ENCODE peak calls at places on chromosome 1, in six cellular contexts. U is LoVo; T is NB4; H is stimulated activated CD8-positive, alpha-beta memory T cell treated with anti-CD3 and anti-CD28 coated beads, Interleukin-12 subunit alpha, Interleukin-12 subunit beta, amount 100 ng/mL, for 1 hour; R is HS-27A; Z is HFFc6. W is an unnamed sample.

GRCh38 chr1:44138239-44138638 is 3.2 kb downstream of the KLF18 start:
- DNase-seq in U (no peak), T (no peak), H (no peak), R (no peak), Z (no peak), W (no peak)

GRCh38 chr1:240413732-240414131 is 198.2 kb downstream of the GREM2 start:
- DNase-seq in U (no peak), T (no peak), H (no peak), R (no peak), Z (no peak), W (no peak)

GRCh38 chr1:41726899-41727748 is 191.6 kb downstream of the HIVEP3 start:
- DNase-seq in U (no peak), T (peak; percentile 90), H (no peak), R (no peak), Z (no peak), W (peak; percentile 57)

GRCh38 chr1:218380125-218380977 is 35.2 kb downstream of the TGFB2 start:
- DNase-seq in U (peak; percentile 60), T (no peak), H (no peak), R (peak; percentile 73), Z (peak; percentile 65), W (no peak)

GRCh38 chr1:56627636-56628039 is 17.5 kb upstream of the PRKAA2 start:
- DNase-seq in U (no peak), T (no peak), H (no peak), R (no peak), Z (no peak), W (no peak)

GRCh38 chr1:59477286-59477685 is 180.4 kb downstream of the FGGY start:
- DNase-seq in U (peak; percentile 55), T (peak; percentile 90), H (no peak), R (no peak), Z (peak; percentile 76), W (no peak)

GRCh38 chr1:32618673-32619221 is 31.6 kb downstream of the ZBTB8OS start:
- DNase-seq in U (no peak), T (peak; percentile 42), H (no peak), R (no peak), Z (no peak), W (no peak)

GRCh38 chr1:54680387-54680786 is 35.3 kb upstream of the TTC4 start:
- DNase-seq in U (no peak), T (no peak), H (no peak), R (no peak), Z (no peak), W (no peak)

GRCh38 chr1:12040457-12041051 is 21.3 kb downstream of the MIIP start:
- DNase-seq in U (no peak), T (no peak), H (no peak), R (no peak), Z (peak; percentile 68), W (no peak)

GRCh38 chr1:230125633-230126528 is 58.8 kb downstream of the GALNT2 start:
- DNase-seq in U (peak; percentile 50), T (no peak), H (no peak), R (no peak), Z (peak; percentile 34), W (no peak)

GRCh38 chr1:211800925-211801607 is 29.5 kb downstream of the LPGAT1 start:
- DNase-seq in U (no peak), T (no peak), H (no peak), R (no peak), Z (no peak), W (no peak)

GRCh38 chr1:82099170-82099569 is 298.4 kb downstream of the ADGRL2 start:
- DNase-seq in U (no peak), T (no peak), H (no peak), R (no peak), Z (no peak), W (no peak)

GRCh38 chr1:11550664-11551283 is 71.8 kb downstream of the DISP3 start:
- DNase-seq in U (peak; percentile 61), T (peak; percentile 83), H (no peak), R (peak; percentile 26), Z (peak; percentile 50), W (no peak)

GRCh38 chr1:17014671-17015567 is 3.2 kb upstream of the ATP13A2 start:
- DNase-seq in U (no peak), T (no peak), H (no peak), R (no peak), Z (no peak), W (no peak)

GRCh38 chr1:151819227-151819835 is 12.3 kb downstream of the RORC start:
- DNase-seq in U (no peak), T (no peak), H (no peak), R (no peak), Z (no peak), W (no peak)

GRCh38 chr1:28111157-28111556 is 22.7 kb upstream of the EYA3 start:
- DNase-seq in U (no peak), T (peak; percentile 70), H (no peak), R (no peak), Z (no peak), W (no peak)

GRCh38 chr1:160797861-160798273 is 1.9 kb downstream of the LY9 start:
- DNase-seq in U (no peak), T (no peak), H (peak; percentile 33), R (no peak), Z (no peak), W (no peak)

GRCh38 chr1:33429846-33430750 is 797 bp downstream of the PHC2 start:
- DNase-seq in U (peak; percentile 3), T (peak; percentile 41), H (no peak), R (no peak), Z (no peak), W (no peak)

GRCh38 chr1:197799271-197799670 is 24.0 kb upstream of the DENND1B start:
- DNase-seq in U (no peak), T (peak; percentile 69), H (no peak), R (peak; percentile 30), Z (peak; percentile 54), W (no peak)

GRCh38 chr1:176949033-176949662 is 215.4 kb downstream of the ASTN1 start:
- DNase-seq in U (peak; percentile 22), T (peak; percentile 66), H (no peak), R (no peak), Z (no peak), W (no peak)

GRCh38 chr1:3173113-3173745 is 104.2 kb downstream of the PRDM16 start:
- DNase-seq in U (no peak), T (no peak), H (no peak), R (no peak), Z (no peak), W (no peak)

GRCh38 chr1:234957330-234958065 is 171.1 kb downstream of the TOMM20 start:
- DNase-seq in U (peak; percentile 89), T (peak; percentile 88), H (no peak), R (peak; percentile 62), Z (peak; percentile 61), W (no peak)

GRCh38 chr1:41439234-41439633 is 45.2 kb downstream of the EDN2 start:
- DNase-seq in U (no peak), T (no peak), H (no peak), R (no peak), Z (no peak), W (no peak)

GRCh38 chr1:83709662-83710061 is 289.3 kb downstream of the TTLL7 start:
- DNase-seq in U (no peak), T (no peak), H (no peak), R (no peak), Z (no peak), W (no peak)

GRCh38 chr1:159197767-159198557 is 6.7 kb upstream of the ACKR1 start:
- DNase-seq in U (peak; percentile 59), T (peak; percentile 66), H (peak; percentile 6), R (peak; percentile 31), Z (peak; percentile 77), W (peak; percentile 55)

GRCh38 chr1:179229214-179230140 is at the start of gene ABL2:
- DNase-seq in U (peak; percentile 41), T (peak; percentile 60), H (peak; percentile 35), R (no peak), Z (peak; percentile 5), W (no peak)

GRCh38 chr1:46370214-46370633 is 23.9 kb upstream of the FAAH start:
- DNase-seq in U (peak; percentile 6), T (peak; percentile 67), H (no peak), R (no peak), Z (no peak), W (no peak)

GRCh38 chr1:202362212-202362611 is 13.7 kb downstream of the PPP1R12B start:
- DNase-seq in U (no peak), T (no peak), H (no peak), R (no peak), Z (no peak), W (no peak)

GRCh38 chr1:53334312-53334711 is 6.4 kb upstream of the LRP8 start:
- DNase-seq in U (no peak), T (no peak), H (no peak), R (no peak), Z (no peak), W (no peak)

GRCh38 chr1:20530901-20531300 is 21.5 kb upstream of the FAM43B start:
- DNase-seq in U (no peak), T (no peak), H (no peak), R (no peak), Z (peak; percentile 55), W (no peak)

GRCh38 chr1:203342192-203342940 is 8.6 kb downstream of the FMOD start:
- DNase-seq in U (peak; percentile 54), T (peak; percentile 44), H (no peak), R (no peak), Z (peak; percentile 19), W (no peak)

GRCh38 chr1:154940880-154941228 is 4.3 kb upstream of the PMVK start:
- DNase-seq in U (no peak), T (peak; percentile 35), H (no peak), R (no peak), Z (no peak), W (no peak)

GRCh38 chr1:236251587-236251986 is 30.2 kb downstream of the ERO1B start:
- DNase-seq in U (no peak), T (no peak), H (no peak), R (no peak), Z (no peak), W (no peak)

GRCh38 chr1:15489052-15489736 is 13.3 kb downstream of the CELA2B start:
- DNase-seq in U (no peak), T (no peak), H (no peak), R (no peak), Z (no peak), W (no peak)

GRCh38 chr1:203507227-203507626 is 13.3 kb downstream of the OPTC start:
- DNase-seq in U (no peak), T (no peak), H (no peak), R (no peak), Z (no peak), W (no peak)

GRCh38 chr1:77673716-77674355 is 8.6 kb downstream of the ZZZ3 start:
- DNase-seq in U (no peak), T (no peak), H (no peak), R (no peak), Z (peak; percentile 32), W (no peak)

W was measured in gastrocnemius medialis.